ENCODE peak calls at places on chromosomes 7 and 10, in eight cellular contexts. J, B, L, I, H, Z, O and T are unnamed samples.

GRCh38 chr7:12731214-12731656 is 43.8 kb downstream of the ARL4A start:
- DNase-seq in Z (peak; percentile 18), H (no peak), O (no peak), J (no peak), B (no peak), L (no peak), I (no peak), T (peak; percentile 38)

GRCh38 chr10:58998924-58999713 is 177.3 kb upstream of the PHYHIPL start:
- DNase-seq in L (no peak), J (no peak), H (no peak), I (peak; percentile 49), O (peak; percentile 68), Z (peak; percentile 55), B (no peak), T (no peak)

GRCh38 chr7:2546776-2547586 is 8.3 kb downstream of the BRAT1 start:
- DNase-seq in O (no peak), B (no peak), Z (no peak), J (no peak), L (no peak), I (no peak), H (no peak), T (no peak)

GRCh38 chr7:1647961-1648631 is 22.0 kb upstream of the ELFN1 start:
- DNase-seq in H (no peak), B (no peak), I (peak; percentile 82), O (no peak), L (no peak), J (no peak), Z (no peak), T (no peak)

GRCh38 chr7:25059576-25059975 is 65.5 kb downstream of the CYCS start:
- DNase-seq in B (no peak), H (no peak), I (no peak), Z (no peak), J (no peak), O (no peak), L (no peak), T (no peak)

GRCh38 chr10:11831520-11831951 is 8.4 kb downstream of the PROSER2 start:
- DNase-seq in O (no peak), Z (no peak), J (no peak), L (no peak), H (no peak), B (no peak), I (no peak), T (no peak)

GRCh38 chr10:91162050-91162494 is 58.4 kb upstream of the PCGF5 start:
- DNase-seq in L (no peak), O (no peak), J (no peak), H (no peak), I (no peak), B (no peak), Z (no peak), T (no peak)

GRCh38 chr7:122653685-122654084 is 45.2 kb downstream of the RNF133 start:
- DNase-seq in H (no peak), Z (no peak), O (no peak), B (no peak), J (no peak), L (no peak), I (no peak), T (no peak)

GRCh38 chr7:108203433-108204002 is 73.4 kb upstream of the LAMB4 start:
- DNase-seq in L (no peak), J (no peak), B (no peak), Z (no peak), H (no peak), O (no peak), I (no peak), T (no peak)

GRCh38 chr10:104109908-104110662 is 11.9 kb upstream of the SFR1 start:
- DNase-seq in L (peak; percentile 84), H (peak; percentile 63), O (no peak), I (no peak), J (no peak), B (no peak), Z (peak; percentile 71), T (no peak)

GRCh38 chr7:129821476-129821875 is 131.3 kb downstream of the UBE2H start:
- DNase-seq in H (no peak), I (no peak), O (no peak), Z (no peak), J (no peak), B (no peak), L (no peak), T (no peak)

GRCh38 chr7:129827467-129827990 is 125.2 kb downstream of the UBE2H start:
- DNase-seq in J (no peak), Z (no peak), O (no peak), B (no peak), H (no peak), I (no peak), L (no peak), T (no peak)

GRCh38 chr7:129825005-129825553 is 127.7 kb downstream of the UBE2H start:
- DNase-seq in B (peak; percentile 62), Z (peak; percentile 63), J (peak; percentile 20), I (peak; percentile 47), L (no peak), H (no peak), O (no peak), T (no peak)

GRCh38 chr7:129825554-129826267 is 127.0 kb downstream of the UBE2H start:
- DNase-seq in H (no peak), Z (peak; percentile 70), O (peak; percentile 84), J (peak; percentile 37), B (peak; percentile 43), L (peak; percentile 42), I (peak; percentile 89), T (no peak)

GRCh38 chr7:129824291-129825004 is 128.3 kb downstream of the UBE2H start:
- DNase-seq in Z (no peak), I (no peak), H (no peak), O (no peak), B (no peak), J (no peak), L (no peak), T (no peak)
- TF ChIP-seq CTCF in Z (no peak), I (no peak), H (no peak), O (no peak), B (no peak), J (peak; percentile 28), L (no peak), T (no peak)

GRCh38 chr7:11235491-11235890 is 261.8 kb downstream of the PHF14 start:
- DNase-seq in O (no peak), L (no peak), H (no peak), J (no peak), B (no peak), Z (no peak), I (no peak), T (no peak)

GRCh38 chr7:11239311-11239710 is 265.6 kb downstream of the PHF14 start:
- DNase-seq in O (no peak), I (no peak), L (no peak), H (no peak), J (no peak), Z (peak; percentile 18), B (no peak), T (no peak)

GRCh38 chr7:11236680-11237079 is 263.0 kb downstream of the PHF14 start:
- DNase-seq in L (peak; percentile 45), I (no peak), J (no peak), H (no peak), O (no peak), Z (no peak), B (no peak), T (no peak)

GRCh38 chr7:11233871-11234270 is 260.2 kb downstream of the PHF14 start:
- DNase-seq in Z (no peak), J (no peak), I (no peak), B (no peak), L (no peak), H (no peak), O (no peak), T (no peak)

GRCh38 chr7:11237742-11238141 is 264.1 kb downstream of the PHF14 start:
- DNase-seq in H (no peak), I (no peak), J (no peak), O (no peak), B (no peak), L (no peak), Z (no peak), T (no peak)
- H3K4me3 ChIP-seq in H (no peak overlapping the region), I (peak overlapping the region; percentile 42), J (no peak overlapping the region), O (peak overlapping the region; percentile 36), B (peak overlapping the region; percentile 56), L (peak overlapping the region; percentile 24), Z (no peak overlapping the region), T (no peak overlapping the region)

GRCh38 chr7:3914385-3914784 is 613.3 kb downstream of the SDK1 start:
- DNase-seq in H (no peak), O (no peak), Z (no peak), B (no peak), J (no peak), I (no peak), L (no peak), T (no peak)

GRCh38 chr7:3911685-3912084 is 610.6 kb downstream of the SDK1 start:
- DNase-seq in H (no peak), J (no peak), L (no peak), B (no peak), Z (no peak), I (no peak), O (no peak), T (no peak)

GRCh38 chr7:3910041-3910440 is 609.0 kb downstream of the SDK1 start:
- DNase-seq in O (no peak), B (no peak), Z (peak; percentile 40), I (no peak), H (no peak), J (no peak), L (no peak), T (no peak)

GRCh38 chr7:3912291-3912690 is 611.2 kb downstream of the SDK1 start:
- DNase-seq in J (no peak), B (no peak), O (no peak), H (no peak), I (no peak), Z (no peak), L (no peak), T (no peak)

GRCh38 chr7:3909128-3909527 is 608.1 kb downstream of the SDK1 start:
- DNase-seq in J (no peak), Z (no peak), O (no peak), B (no peak), I (no peak), L (no peak), H (no peak), T (no peak)
- TF ChIP-seq CTCF in J (no peak), Z (no peak), O (no peak), B (no peak), I (no peak), L (no peak), H (no peak), T (no peak)

DNA sequence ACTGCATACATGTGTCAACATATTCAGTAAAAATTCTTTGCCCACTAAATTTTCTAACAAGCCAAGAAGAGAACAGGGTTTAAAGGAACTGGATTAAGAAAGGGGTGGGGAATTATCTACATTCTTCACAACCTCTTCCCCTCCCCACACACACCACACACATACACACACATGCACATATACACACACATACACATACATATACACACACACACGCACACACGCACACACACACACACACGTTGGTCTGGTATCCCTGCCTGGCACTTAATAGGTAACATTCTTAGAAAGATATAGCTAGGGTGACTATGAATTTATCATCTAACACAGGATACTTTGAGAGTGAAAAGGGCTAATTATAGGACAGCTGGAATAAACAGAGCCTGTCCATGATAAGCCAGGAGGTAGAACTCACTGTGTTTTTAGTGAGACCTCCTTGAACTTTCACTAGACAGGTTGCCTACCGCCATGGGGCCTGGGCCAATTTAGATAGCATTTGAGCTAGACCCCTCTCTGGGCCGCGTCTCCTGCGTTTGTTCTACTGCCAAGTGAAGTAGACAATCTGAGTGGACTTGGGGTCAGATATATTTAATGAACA is 33.1 kb upstream of the EPC1 start:
- DNase-seq in H (no peak), I (no peak), L (no peak), O (no peak), J (no peak), Z (no peak), B (no peak), T (no peak)
- H3K4me3 ChIP-seq in H (no peak overlapping the region), I (peak overlapping the region; percentile 76), L (no peak overlapping the region), O (no peak overlapping the region), J (no peak overlapping the region), Z (no peak overlapping the region), B (no peak overlapping the region), T (no peak overlapping the region)